ENCODE peak calls at places on chromosomes 12 and 14, in four cellular contexts. One of them, this sample, is unnamed.

GRCh38 chr14:99686557-99687283 is 2.6 kb downstream of the CYP46A1 start:
- DNase-seq in ascending aorta: no peak
- DNase-seq in mammary epithelial cell: no peak
- DNase-seq in SK-N-SH: no peak
- DNase-seq in this sample: peak; percentile 25

GRCh38 chr12:21751517-21751916 is 23.0 kb downstream of the KCNJ8 start:
- DNase-seq in ascending aorta: no peak
- DNase-seq in mammary epithelial cell: no peak
- DNase-seq in SK-N-SH: no peak
- DNase-seq in this sample: no peak

GRCh38 chr14:60878536-60878935 is 102.3 kb downstream of the TRMT5 start:
- DNase-seq in ascending aorta: no peak
- DNase-seq in mammary epithelial cell: peak; percentile 9
- DNase-seq in SK-N-SH: no peak
- DNase-seq in this sample: no peak

GRCh38 chr14:36504805-36505192 is 15.2 kb downstream of the NKX2-1 start:
- DNase-seq in ascending aorta: no peak
- DNase-seq in mammary epithelial cell: no peak
- DNase-seq in SK-N-SH: no peak
- DNase-seq in this sample: no peak

GRCh38 chr12:26318661-26319068 is 123.3 kb downstream of the SSPN start:
- DNase-seq in ascending aorta: peak; percentile 10
- DNase-seq in mammary epithelial cell: peak; percentile 92
- DNase-seq in SK-N-SH: no peak
- DNase-seq in this sample: no peak

GRCh38 chr12:89673603-89674002 is 35.0 kb downstream of the ATP2B1 start:
- DNase-seq in ascending aorta: no peak
- DNase-seq in mammary epithelial cell: no peak
- DNase-seq in SK-N-SH: no peak
- DNase-seq in this sample: no peak

GRCh38 chr12:40829738-40830144 is 137.5 kb downstream of the CNTN1 start:
- DNase-seq in ascending aorta: no peak
- DNase-seq in mammary epithelial cell: peak; percentile 83
- DNase-seq in SK-N-SH: no peak
- DNase-seq in this sample: no peak

GRCh38 chr12:1473418-1473817 is 121.0 kb downstream of the FBXL14 start:
- DNase-seq in ascending aorta: no peak
- DNase-seq in mammary epithelial cell: peak; percentile 69
- DNase-seq in SK-N-SH: no peak
- DNase-seq in this sample: no peak

GRCh38 chr12:53989227-53990113 is 4.5 kb downstream of the HOXC10 start:
- DNase-seq in ascending aorta: no peak
- DNase-seq in mammary epithelial cell: peak; percentile 57
- DNase-seq in SK-N-SH: no peak
- DNase-seq in this sample: no peak

GRCh38 chr12:92912052-92912451 is 17.0 kb downstream of the EEA1 start:
- DNase-seq in ascending aorta: no peak
- DNase-seq in mammary epithelial cell: peak; percentile 99
- DNase-seq in SK-N-SH: no peak
- DNase-seq in this sample: no peak

GRCh38 chr12:75658826-75659823 is 147.7 kb upstream of the KRR1 start:
- DNase-seq in ascending aorta: no peak
- DNase-seq in mammary epithelial cell: peak; percentile 86
- DNase-seq in SK-N-SH: no peak
- DNase-seq in this sample: no peak

GRCh38 chr12:92002195-92002649 is 143.4 kb downstream of the BTG1 start:
- DNase-seq in ascending aorta: no peak
- DNase-seq in mammary epithelial cell: no peak
- DNase-seq in SK-N-SH: no peak
- DNase-seq in this sample: no peak

GRCh38 chr12:104596128-104596799 is 139.5 kb downstream of the CHST11 start:
- DNase-seq in ascending aorta: no peak
- DNase-seq in mammary epithelial cell: no peak
- DNase-seq in SK-N-SH: no peak
- DNase-seq in this sample: no peak

GRCh38 chr14:49945448-49946319 is 52.8 kb downstream of the ARF6 start:
- DNase-seq in ascending aorta: no peak
- DNase-seq in mammary epithelial cell: no peak
- DNase-seq in SK-N-SH: no peak
- DNase-seq in this sample: no peak

GRCh38 chr12:111412007-111412829 is 6.5 kb downstream of the SH2B3 start:
- DNase-seq in ascending aorta: no peak
- DNase-seq in mammary epithelial cell: no peak
- DNase-seq in SK-N-SH: peak; percentile 41
- DNase-seq in this sample: no peak

GRCh38 chr14:67537736-67538135 is 4.6 kb downstream of the PLEKHH1 start:
- DNase-seq in ascending aorta: no peak
- DNase-seq in mammary epithelial cell: no peak
- DNase-seq in SK-N-SH: no peak
- DNase-seq in this sample: no peak

GRCh38 chr14:45679852-45680251 is 426.9 kb upstream of the MIS18BP1 start:
- DNase-seq in ascending aorta: no peak
- DNase-seq in mammary epithelial cell: peak; percentile 66
- DNase-seq in SK-N-SH: no peak
- DNase-seq in this sample: no peak

GRCh38 chr12:121326996-121327674 is 25.1 kb downstream of the ANAPC5 start:
- DNase-seq in ascending aorta: no peak
- DNase-seq in mammary epithelial cell: no peak
- DNase-seq in SK-N-SH: peak; percentile 79
- DNase-seq in this sample: no peak

GRCh38 chr12:6335451-6336078 is 6.3 kb downstream of the TNFRSF1A start:
- DNase-seq in ascending aorta: peak; percentile 65
- DNase-seq in mammary epithelial cell: peak; percentile 84
- DNase-seq in SK-N-SH: peak; percentile 74
- DNase-seq in this sample: peak; percentile 88

GRCh38 chr14:65864993-65865392 is 452.5 kb downstream of the FUT8 start:
- DNase-seq in ascending aorta: no peak
- DNase-seq in mammary epithelial cell: no peak
- DNase-seq in SK-N-SH: no peak
- DNase-seq in this sample: no peak

GRCh38 chr12:10331642-10332239 is 24.1 kb downstream of the KLRD1 start:
- DNase-seq in ascending aorta: no peak
- DNase-seq in mammary epithelial cell: peak; percentile 36
- DNase-seq in SK-N-SH: peak; percentile 26
- DNase-seq in this sample: no peak

GRCh38 chr12:94643585-94643984 is 6.8 kb downstream of the TMCC3 start:
- DNase-seq in ascending aorta: no peak
- DNase-seq in mammary epithelial cell: no peak
- DNase-seq in SK-N-SH: no peak
- DNase-seq in this sample: no peak

GRCh38 chr14:99125113-99125512 is 146.9 kb downstream of the BCL11B start:
- DNase-seq in ascending aorta: no peak
- DNase-seq in mammary epithelial cell: no peak
- DNase-seq in SK-N-SH: no peak
- DNase-seq in this sample: no peak

GRCh38 chr14:24051789-24052655 is at the start of gene CARMIL3:
- DNase-seq in ascending aorta: no peak
- DNase-seq in mammary epithelial cell: peak; percentile 30
- DNase-seq in SK-N-SH: peak; percentile 97
- DNase-seq in this sample: peak; percentile 67

GRCh38 chr14:42710071-42710470 is 1103.4 kb downstream of the LRFN5 start:
- DNase-seq in ascending aorta: no peak
- DNase-seq in mammary epithelial cell: no peak
- DNase-seq in SK-N-SH: no peak
- DNase-seq in this sample: no peak

GRCh38 chr14:63180017-63180416 is 24.2 kb upstream of the RHOJ start:
- DNase-seq in ascending aorta: no peak
- DNase-seq in mammary epithelial cell: no peak
- DNase-seq in SK-N-SH: no peak
- DNase-seq in this sample: no peak

GRCh38 chr14:63186453-63186852 is 17.8 kb upstream of the RHOJ start:
- DNase-seq in ascending aorta: no peak
- DNase-seq in mammary epithelial cell: no peak
- DNase-seq in SK-N-SH: no peak
- DNase-seq in this sample: no peak

GRCh38 chr14:63178912-63179311 is 25.3 kb upstream of the RHOJ start:
- DNase-seq in ascending aorta: no peak
- DNase-seq in mammary epithelial cell: peak; percentile 99
- DNase-seq in SK-N-SH: no peak
- DNase-seq in this sample: no peak

GRCh38 chr14:63179383-63179782 is 24.9 kb upstream of the RHOJ start:
- DNase-seq in ascending aorta: no peak
- DNase-seq in mammary epithelial cell: peak; percentile 69
- DNase-seq in SK-N-SH: no peak
- DNase-seq in this sample: no peak

GRCh38 chr14:63182967-63183366 is 21.3 kb upstream of the RHOJ start:
- DNase-seq in ascending aorta: no peak
- DNase-seq in mammary epithelial cell: no peak
- DNase-seq in SK-N-SH: no peak
- DNase-seq in this sample: no peak
- H3K27ac ChIP-seq in ascending aorta: no peak overlapping the region
- H3K27ac ChIP-seq in mammary epithelial cell: no peak overlapping the region
- H3K27ac ChIP-seq in SK-N-SH: no peak overlapping the region
- H3K27ac ChIP-seq in this sample: no peak overlapping the region

GRCh38 chr12:95922231-95922630 is 20.2 kb downstream of the CCDC38 start:
- DNase-seq in ascending aorta: no peak
- DNase-seq in mammary epithelial cell: peak; percentile 18
- DNase-seq in SK-N-SH: no peak
- DNase-seq in this sample: no peak

GRCh38 chr12:95919110-95919509 is 23.3 kb downstream of the CCDC38 start:
- DNase-seq in ascending aorta: no peak
- DNase-seq in mammary epithelial cell: no peak
- DNase-seq in SK-N-SH: no peak
- DNase-seq in this sample: no peak

GRCh38 chr12:95918194-95918993 is 24.0 kb downstream of the CCDC38 start:
- DNase-seq in ascending aorta: no peak
- DNase-seq in mammary epithelial cell: peak; percentile 57
- DNase-seq in SK-N-SH: peak; percentile 70
- DNase-seq in this sample: peak; percentile 55
- TF ChIP-seq CTCF in ascending aorta: peak; percentile 47
- TF ChIP-seq CTCF in mammary epithelial cell: peak; percentile 92
- TF ChIP-seq CTCF in SK-N-SH: peak; percentile 82
- TF ChIP-seq CTCF in this sample: peak; percentile 90

GRCh38 chr14:91380610-91381371 is 36.8 kb downstream of the CCDC88C start:
- DNase-seq in ascending aorta: no peak
- DNase-seq in mammary epithelial cell: no peak
- DNase-seq in SK-N-SH: no peak
- DNase-seq in this sample: no peak
- H3K4me1 ChIP-seq in ascending aorta: no peaks in the 10 kb centered on the region
- H3K4me1 ChIP-seq in mammary epithelial cell: no peaks in the 10 kb centered on the region
- H3K4me1 ChIP-seq in SK-N-SH: peaks cover 56% of the 10 kb centered on the region
- H3K4me1 ChIP-seq in this sample: peaks cover 6% of the 10 kb centered on the region

DNA sequence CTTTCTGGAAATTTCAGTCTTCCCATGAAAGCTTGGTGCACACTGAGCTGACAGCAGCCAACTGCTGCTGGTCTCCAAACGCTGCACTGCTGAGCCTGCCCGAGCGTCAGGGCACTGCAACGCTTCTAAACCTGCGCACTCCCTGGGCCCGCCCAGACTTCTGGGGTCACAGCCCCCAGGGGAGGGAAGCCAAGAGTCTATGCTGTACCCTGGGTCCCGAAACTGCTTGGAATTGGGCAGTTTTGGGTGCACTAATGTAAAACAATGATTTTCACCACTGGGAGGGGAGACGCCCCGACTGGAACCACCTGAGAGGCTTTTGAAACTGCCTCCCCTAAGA is 32.0 kb downstream of the CCDC92 start:
- DNase-seq in ascending aorta: no peak
- DNase-seq in mammary epithelial cell: no peak
- DNase-seq in SK-N-SH: no peak
- DNase-seq in this sample: no peak
- H3K27ac ChIP-seq in ascending aorta: peak overlapping the region; percentile 65
- H3K27ac ChIP-seq in mammary epithelial cell: no peak overlapping the region
- H3K27ac ChIP-seq in SK-N-SH: no peak overlapping the region
- H3K27ac ChIP-seq in this sample: no peak overlapping the region

GRCh38 chr12:52120951-52121847 is 41.7 kb downstream of the SMIM41 start:
- DNase-seq in ascending aorta: no peak
- DNase-seq in mammary epithelial cell: peak; percentile 38
- DNase-seq in SK-N-SH: peak; percentile 24
- DNase-seq in this sample: no peak

GRCh38 chr12:52125499-52125900 is 46.0 kb downstream of the SMIM41 start:
- DNase-seq in ascending aorta: no peak
- DNase-seq in mammary epithelial cell: no peak
- DNase-seq in SK-N-SH: peak; percentile 21
- DNase-seq in this sample: no peak

GRCh38 chr12:52122904-52123303 is 43.4 kb downstream of the SMIM41 start:
- DNase-seq in ascending aorta: no peak
- DNase-seq in mammary epithelial cell: no peak
- DNase-seq in SK-N-SH: no peak
- DNase-seq in this sample: peak; percentile 74

GRCh38 chr12:52121848-52122838 is 42.6 kb downstream of the SMIM41 start:
- DNase-seq in ascending aorta: no peak
- DNase-seq in mammary epithelial cell: no peak
- DNase-seq in SK-N-SH: peak; percentile 87
- DNase-seq in this sample: peak; percentile 74

GRCh38 chr12:52119398-52120254 is 40.1 kb downstream of the SMIM41 start:
- DNase-seq in ascending aorta: no peak
- DNase-seq in mammary epithelial cell: no peak
- DNase-seq in SK-N-SH: peak; percentile 59
- DNase-seq in this sample: peak; percentile 91
- TF ChIP-seq CTCF in ascending aorta: no peak
- TF ChIP-seq CTCF in mammary epithelial cell: peak; percentile 32
- TF ChIP-seq CTCF in SK-N-SH: peak; percentile 35
- TF ChIP-seq CTCF in this sample: peak; percentile 84

GRCh38 chr14:54606178-54606577 is 39.2 kb downstream of the SAMD4A start:
- DNase-seq in ascending aorta: no peak
- DNase-seq in mammary epithelial cell: no peak
- DNase-seq in SK-N-SH: no peak
- DNase-seq in this sample: no peak
- H3K4me1 ChIP-seq in ascending aorta: peaks cover 11% of the 10 kb centered on the region
- H3K4me1 ChIP-seq in mammary epithelial cell: peaks cover 8% of the 10 kb centered on the region
- H3K4me1 ChIP-seq in SK-N-SH: peaks cover 9% of the 10 kb centered on the region
- H3K4me1 ChIP-seq in this sample: no peaks in the 10 kb centered on the region

DNA sequence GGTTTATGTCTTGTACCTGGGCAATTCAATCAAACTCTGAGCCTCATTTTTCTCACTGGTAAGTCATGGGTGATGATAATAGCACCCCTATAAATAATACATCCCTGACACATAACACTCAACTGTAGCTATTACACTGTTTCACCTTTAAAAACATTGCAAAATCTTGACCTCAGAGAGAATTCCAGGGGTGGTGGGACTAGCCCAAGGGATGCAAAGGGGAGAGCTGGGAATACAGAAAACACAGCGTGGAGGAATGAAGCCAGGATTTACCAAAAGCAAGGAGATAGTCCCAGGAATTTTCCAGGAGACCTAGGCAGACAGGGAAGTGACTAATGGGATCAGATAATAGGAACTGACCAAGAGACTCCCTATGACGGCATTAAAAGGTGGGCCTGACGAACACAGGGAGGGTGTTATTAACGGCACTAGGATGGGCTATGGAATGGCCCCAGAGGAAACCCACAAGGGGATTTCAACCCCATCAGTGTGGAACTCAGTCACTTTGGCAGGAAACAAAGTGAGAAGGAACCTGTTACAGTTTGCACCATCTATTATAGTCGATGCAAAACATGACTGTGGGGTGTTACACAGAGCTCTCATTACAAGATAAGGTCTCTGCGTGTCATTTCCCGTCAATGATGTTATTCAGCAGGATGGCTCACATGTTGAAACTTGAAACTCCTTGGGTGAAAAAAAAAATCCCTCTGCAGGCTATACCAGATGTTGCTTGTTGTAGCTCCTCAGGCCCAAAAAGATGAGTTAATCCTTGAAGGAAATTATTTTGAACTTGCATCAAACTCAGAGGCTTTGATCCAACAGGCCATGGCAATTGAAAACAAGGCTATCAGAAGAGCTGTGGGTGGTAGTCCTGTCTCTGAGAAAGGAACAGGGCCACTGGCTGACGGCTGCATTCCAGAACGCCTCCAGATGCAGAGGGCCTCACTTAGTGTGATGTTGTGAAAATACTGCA is 58.7 kb downstream of the DRAM1 start:
- DNase-seq in ascending aorta: no peak
- DNase-seq in mammary epithelial cell: peak; percentile 96
- DNase-seq in SK-N-SH: no peak
- DNase-seq in this sample: no peak
- H3K27ac ChIP-seq in ascending aorta: peak overlapping the region; percentile 20
- H3K27ac ChIP-seq in mammary epithelial cell: peak overlapping the region; percentile 66
- H3K27ac ChIP-seq in SK-N-SH: peak overlapping the region; percentile 53
- H3K27ac ChIP-seq in this sample: no peak overlapping the region